ENCODE peak calls at places on chromosomes 7 and 10, in six cellular contexts. One of them, this sample, is unnamed.

GRCh38 chr7:139153832-139154231 is 44.3 kb upstream of the ZC3HAV1 start:
- DNase-seq in mesendoderm: peak; percentile 84
- DNase-seq in kidney glomerular epithelial cell: peak; percentile 62
- DNase-seq in germinal center: no peak
- DNase-seq in chondrocyte: no peak
- DNase-seq in sciatic nerve: no peak
- DNase-seq in this sample: no peak

GRCh38 chr7:109235316-109235715 is 665.6 kb downstream of the DNAJB9 start:
- DNase-seq in mesendoderm: no peak
- DNase-seq in kidney glomerular epithelial cell: no peak
- DNase-seq in germinal center: no peak
- DNase-seq in chondrocyte: no peak
- DNase-seq in sciatic nerve: no peak
- DNase-seq in this sample: no peak

GRCh38 chr10:88881335-88881734 is 1.3 kb downstream of the STAMBPL1 start:
- DNase-seq in mesendoderm: no peak
- DNase-seq in kidney glomerular epithelial cell: peak; percentile 22
- DNase-seq in germinal center: no peak
- DNase-seq in chondrocyte: no peak
- DNase-seq in sciatic nerve: no peak
- DNase-seq in this sample: no peak

GRCh38 chr7:27424749-27425148 is 182.1 kb downstream of the EVX1 start:
- DNase-seq in mesendoderm: no peak
- DNase-seq in kidney glomerular epithelial cell: no peak
- DNase-seq in germinal center: no peak
- DNase-seq in chondrocyte: no peak
- DNase-seq in sciatic nerve: no peak
- DNase-seq in this sample: no peak

GRCh38 chr10:80529604-80530003 is 8.1 kb upstream of the SH2D4B start:
- DNase-seq in mesendoderm: no peak
- DNase-seq in kidney glomerular epithelial cell: no peak
- DNase-seq in germinal center: no peak
- DNase-seq in chondrocyte: peak; percentile 65
- DNase-seq in sciatic nerve: no peak
- DNase-seq in this sample: no peak

GRCh38 chr10:73908853-73909611 is 1.9 kb upstream of the PLAU start:
- DNase-seq in mesendoderm: peak; percentile 82
- DNase-seq in kidney glomerular epithelial cell: peak; percentile 95
- DNase-seq in germinal center: no peak
- DNase-seq in chondrocyte: no peak
- DNase-seq in sciatic nerve: no peak
- DNase-seq in this sample: no peak

GRCh38 chr7:66974986-66975590 is 20.3 kb downstream of the SBDS start:
- DNase-seq in mesendoderm: peak; percentile 58
- DNase-seq in kidney glomerular epithelial cell: no peak
- DNase-seq in germinal center: no peak
- DNase-seq in chondrocyte: no peak
- DNase-seq in sciatic nerve: peak; percentile 44
- DNase-seq in this sample: no peak

GRCh38 chr7:129804301-129805085 is 148.3 kb downstream of the UBE2H start:
- DNase-seq in mesendoderm: no peak
- DNase-seq in kidney glomerular epithelial cell: no peak
- DNase-seq in germinal center: no peak
- DNase-seq in chondrocyte: peak; percentile 74
- DNase-seq in sciatic nerve: no peak
- DNase-seq in this sample: peak; percentile 28

GRCh38 chr7:44279731-44280505 is 45.5 kb downstream of the CAMK2B start:
- DNase-seq in mesendoderm: no peak
- DNase-seq in kidney glomerular epithelial cell: no peak
- DNase-seq in germinal center: no peak
- DNase-seq in chondrocyte: peak; percentile 60
- DNase-seq in sciatic nerve: no peak
- DNase-seq in this sample: peak; percentile 28

GRCh38 chr7:5780801-5781496 is 514 bp downstream of the RNF216 start:
- DNase-seq in mesendoderm: peak; percentile 29
- DNase-seq in kidney glomerular epithelial cell: peak; percentile 18
- DNase-seq in germinal center: no peak
- DNase-seq in chondrocyte: no peak
- DNase-seq in sciatic nerve: peak; percentile 73
- DNase-seq in this sample: peak; percentile 56